ENCODE peak calls at places on chromosomes 6 and 20, in seven cellular contexts. Y is ascending aorta, X is uterus, H is pancreas, Z is sigmoid colon, A is body of pancreas, M is heart left ventricle. W is an unnamed sample.

GRCh38 chr6:134447423-134447822 is 129.5 kb upstream of the SGK1 start:
- DNase-seq in X (no peak), Y (no peak), M (no peak), Z (no peak), H (no peak), A (peak; percentile 61), W (no peak)

GRCh38 chr6:123803862-123804681 is at the start of gene NKAIN2:
- DNase-seq in Z (no peak), M (peak; percentile 28), A (no peak), X (no peak), H (peak; percentile 63), Y (no peak), W (no peak)

GRCh38 chr20:10065154-10065833 is 30.5 kb downstream of the ANKEF1 start:
- DNase-seq in H (no peak), Y (no peak), A (no peak), X (no peak), Z (no peak), M (no peak), W (no peak)

GRCh38 chr6:105511639-105512038 is 108.8 kb upstream of the PREP start:
- DNase-seq in H (no peak), A (no peak), Z (no peak), M (no peak), Y (no peak), X (no peak), W (no peak)

GRCh38 chr20:14634666-14635065 is 297.3 kb upstream of the FLRT3 start:
- DNase-seq in H (no peak), Y (no peak), M (no peak), Z (no peak), X (no peak), A (no peak), W (no peak)

GRCh38 chr6:142537612-142538478 is 236.0 kb downstream of the ADGRG6 start:
- DNase-seq in H (no peak), Z (no peak), X (no peak), Y (no peak), A (no peak), M (no peak), W (no peak)

GRCh38 chr6:43459535-43459934 is 4.2 kb upstream of the DLK2 start:
- DNase-seq in X (no peak), M (no peak), H (no peak), Y (no peak), Z (no peak), A (no peak), W (no peak)

GRCh38 chr6:27667651-27668441 is 194.9 kb upstream of the ZNF184 start:
- DNase-seq in X (no peak), Y (no peak), H (no peak), A (no peak), M (no peak), Z (no peak), W (no peak)

GRCh38 chr20:32282461-32282860 is 5.0 kb downstream of the KIF3B start:
- DNase-seq in X (no peak), Y (no peak), H (peak; percentile 70), A (peak; percentile 82), M (peak; percentile 70), Z (no peak), W (no peak)

GRCh38 chr6:155432293-155432692 is 23.3 kb downstream of the NOX3 start:
- DNase-seq in H (no peak), A (no peak), X (no peak), Y (no peak), Z (no peak), M (no peak), W (no peak)

GRCh38 chr6:56877922-56878321 is 77.0 kb upstream of the BEND6 start:
- DNase-seq in Z (no peak), X (no peak), H (no peak), M (no peak), Y (no peak), A (no peak), W (no peak)

GRCh38 chr6:10343320-10343719 is 71.6 kb downstream of the TFAP2A start:
- DNase-seq in A (no peak), Z (no peak), X (no peak), Y (no peak), M (no peak), H (no peak), W (no peak)

GRCh38 chr6:97653076-97653475 is 370.1 kb upstream of the MMS22L start:
- DNase-seq in Y (no peak), Z (no peak), A (no peak), H (no peak), X (no peak), M (no peak), W (no peak)

GRCh38 chr6:33313105-33313708 is 671 bp downstream of the TAPBP start:
- DNase-seq in X (no peak), A (no peak), M (peak; percentile 66), Y (peak; percentile 80), Z (peak; percentile 81), H (peak; percentile 79), W (no peak)

GRCh38 chr20:47956261-47956995 is 171.1 kb upstream of the SULF2 start:
- DNase-seq in A (no peak), Z (peak; percentile 81), X (no peak), M (peak; percentile 41), Y (no peak), H (no peak), W (no peak)

GRCh38 chr6:144745434-144745833 is 460.3 kb downstream of the UTRN start:
- DNase-seq in M (no peak), A (no peak), H (no peak), X (no peak), Y (no peak), Z (no peak), W (no peak)

GRCh38 chr20:3231116-3231515 is 7.9 kb downstream of the SLC4A11 start:
- DNase-seq in Z (no peak), X (no peak), M (no peak), A (no peak), H (no peak), Y (no peak), W (no peak)

GRCh38 chr6:21305827-21306469 is 287.6 kb upstream of the SOX4 start:
- DNase-seq in A (no peak), Z (no peak), X (no peak), Y (no peak), H (no peak), M (no peak), W (no peak)

GRCh38 chr20:5177071-5177470 is 50.3 kb downstream of the CDS2 start:
- DNase-seq in Z (no peak), X (no peak), A (no peak), H (no peak), M (no peak), Y (no peak), W (no peak)

GRCh38 chr20:62369508-62370114 is 2.5 kb upstream of the LAMA5 start:
- DNase-seq in Y (no peak), X (no peak), Z (no peak), A (no peak), M (no peak), H (no peak), W (no peak)

GRCh38 chr6:18101271-18101670 is 21.2 kb downstream of the NHLRC1 start:
- DNase-seq in Z (no peak), H (no peak), X (no peak), A (no peak), M (no peak), Y (no peak), W (peak; percentile 29)

GRCh38 chr6:169420912-169421543 is 167.4 kb upstream of the THBS2 start:
- DNase-seq in Z (no peak), A (peak; percentile 38), H (peak; percentile 70), Y (no peak), M (no peak), X (no peak), W (no peak)

DNA sequence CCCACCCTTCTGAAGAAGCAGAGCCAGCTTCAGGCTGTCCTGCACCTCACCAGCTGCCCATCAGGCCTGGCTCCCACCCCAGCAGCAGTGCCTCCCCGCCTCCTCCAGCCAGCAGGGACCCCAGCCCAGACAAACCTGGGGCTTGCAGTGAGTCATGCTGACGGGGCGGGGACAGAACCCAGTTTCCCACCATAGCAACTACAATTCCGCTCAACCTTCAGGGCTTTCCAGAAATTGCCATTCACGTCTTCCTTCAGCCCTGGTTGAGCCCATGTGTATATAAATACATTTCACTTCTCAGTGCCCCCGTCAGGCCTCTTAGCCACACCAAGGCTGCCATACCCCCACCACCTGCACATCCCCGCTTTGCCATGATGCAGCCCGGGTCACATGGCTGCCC is 4.4 kb downstream of the SPDEF start:
- DNase-seq in Y (no peak), M (no peak), A (no peak), Z (no peak), X (no peak), H (no peak), W (no peak)
- H3K27me3 ChIP-seq in Y (no peaks in the 10 kb centered on the region), M (no peaks in the 10 kb centered on the region), A (no peaks in the 10 kb centered on the region), Z (no peaks in the 10 kb centered on the region), X (no peaks in the 10 kb centered on the region), H (no peaks in the 10 kb centered on the region), W (peaks cover 13% of the 10 kb centered on the region)

DNA sequence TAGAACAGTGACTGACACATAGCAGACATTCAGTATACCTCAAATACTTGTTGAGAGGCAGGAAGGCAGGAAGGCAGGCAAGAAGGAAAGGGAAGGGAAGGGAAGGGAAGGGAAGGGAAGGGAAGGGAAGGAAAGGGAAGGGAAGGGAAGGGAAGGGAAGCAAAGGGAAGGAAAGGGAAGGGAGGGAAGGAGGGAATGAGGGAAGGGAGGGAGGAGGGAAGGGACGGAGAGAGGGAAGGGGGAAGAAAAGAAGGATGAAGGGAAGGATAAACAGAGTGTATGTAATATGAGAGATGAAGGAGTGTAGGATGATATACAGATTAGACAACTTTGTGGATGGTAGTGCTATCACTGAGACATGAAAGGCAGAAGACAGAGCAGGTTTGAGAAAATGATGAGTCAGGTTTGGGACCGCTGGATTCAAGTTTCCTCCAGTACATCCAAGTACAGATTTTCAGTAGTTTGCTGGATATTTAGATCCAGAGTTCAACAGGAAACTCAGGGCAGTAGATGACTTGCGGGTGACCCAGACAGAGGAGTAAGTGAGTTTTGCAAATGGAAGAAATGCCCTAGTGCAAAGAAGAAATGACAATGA is 85.9 kb downstream of the MAFB start:
- DNase-seq in X (no peak), Y (no peak), M (no peak), H (no peak), A (no peak), Z (no peak), W (no peak)
- TF ChIP-seq CTCF in X (no peak), Y (no peak), M (no peak), H (no peak), A (no peak), Z (no peak), W (no peak)

GRCh38 chr20:21523895-21524294 is 10.0 kb upstream of the NKX2-2 start:
- DNase-seq in H (no peak), Y (no peak), X (no peak), Z (no peak), M (no peak), A (no peak), W (no peak)

GRCh38 chr20:21522479-21523397 is 8.9 kb upstream of the NKX2-2 start:
- DNase-seq in X (no peak), M (no peak), Z (no peak), Y (no peak), H (peak; percentile 73), A (no peak), W (no peak)

GRCh38 chr20:21521596-21522478 is 8.0 kb upstream of the NKX2-2 start:
- DNase-seq in A (no peak), M (no peak), X (no peak), H (no peak), Z (no peak), Y (no peak), W (no peak)

GRCh38 chr20:21520702-21521595 is 7.1 kb upstream of the NKX2-2 start:
- DNase-seq in H (no peak), X (no peak), Y (no peak), M (no peak), Z (no peak), A (no peak), W (no peak)

GRCh38 chr20:21523398-21523868 is 9.6 kb upstream of the NKX2-2 start:
- DNase-seq in H (no peak), Y (no peak), M (no peak), X (no peak), A (no peak), Z (no peak), W (no peak)
- H3K4me3 ChIP-seq in H (no peak overlapping the region), Y (no peak overlapping the region), M (no peak overlapping the region), X (no peak overlapping the region), A (no peak overlapping the region), Z (no peak overlapping the region), W (no peak overlapping the region)

GRCh38 chr20:24580006-24580405 is 110.6 kb downstream of the SYNDIG1 start:
- DNase-seq in X (no peak), H (no peak), M (no peak), A (no peak), Z (no peak), Y (no peak), W (no peak)
- H3K27me3 ChIP-seq in X (no peaks in the 10 kb centered on the region), H (no peaks in the 10 kb centered on the region), M (no peaks in the 10 kb centered on the region), A (no peaks in the 10 kb centered on the region), Z (no peaks in the 10 kb centered on the region), Y (no peaks in the 10 kb centered on the region), W (peaks cover 3% of the 10 kb centered on the region)

W was measured in AG04450.